ENCODE peak calls at places on chromosomes 5 and 9, in six cellular contexts. S is fibroblast of lung, E is testis, L is thyroid gland, Q is pancreas, O is tibial artery. M is an unnamed sample.

GRCh38 chr9:12414514-12414913 is 278.7 kb upstream of the TYRP1 start:
- DNase-seq in O (no peak), E (no peak), L (no peak), S (no peak), Q (no peak), M (no peak)

GRCh38 chr9:1253098-1253979 is 203.2 kb downstream of the DMRT2 start:
- DNase-seq in O (no peak), Q (no peak), S (no peak), L (no peak), E (no peak), M (no peak)

GRCh38 chr9:34386656-34387055 is 10.0 kb upstream of the MYORG start:
- DNase-seq in L (no peak), O (no peak), E (no peak), Q (no peak), S (no peak), M (no peak)

GRCh38 chr5:40680741-40681350 is 1.1 kb downstream of the PTGER4 start:
- DNase-seq in S (no peak), Q (peak; percentile 14), O (no peak), E (peak; percentile 22), L (no peak), M (no peak)

GRCh38 chr5:150616024-150616470 is 24.4 kb upstream of the SYNPO start:
- DNase-seq in E (peak; percentile 74), S (peak; percentile 37), O (no peak), L (peak; percentile 57), Q (peak; percentile 85), M (no peak)

GRCh38 chr5:132653716-132654115 is 4.3 kb upstream of the IL13 start:
- DNase-seq in E (no peak), O (no peak), L (no peak), Q (no peak), S (no peak), M (peak; percentile 28)

GRCh38 chr5:52808316-52808901 is 20.7 kb downstream of the ITGA1 start:
- DNase-seq in S (peak; percentile 66), Q (no peak), E (no peak), O (no peak), L (no peak), M (no peak)

GRCh38 chr5:108093186-108093585 is 288.7 kb downstream of the FBXL17 start:
- DNase-seq in S (peak; percentile 32), E (no peak), L (no peak), O (no peak), Q (no peak), M (no peak)

GRCh38 chr5:120007619-120008018 is 378.3 kb downstream of the FAM170A start:
- DNase-seq in E (no peak), Q (no peak), S (no peak), L (no peak), O (no peak), M (no peak)

GRCh38 chr5:81842795-81843377 is 92.0 kb upstream of the SSBP2 start:
- DNase-seq in S (no peak), O (no peak), L (no peak), Q (peak; percentile 55), E (no peak), M (no peak)

GRCh38 chr5:180436936-180437335 is 57.2 kb upstream of the CNOT6 start:
- DNase-seq in L (no peak), Q (no peak), O (peak; percentile 52), S (no peak), E (no peak), M (no peak)

GRCh38 chr5:34503379-34504346 is 152.5 kb upstream of the RAI14 start:
- DNase-seq in L (no peak), O (no peak), S (peak; percentile 70), Q (no peak), E (no peak), M (no peak)

GRCh38 chr5:128172102-128172501 is 88.5 kb downstream of the SLC12A2 start:
- DNase-seq in L (no peak), O (no peak), E (no peak), Q (no peak), S (no peak), M (no peak)

GRCh38 chr9:27336829-27337228 is 39.9 kb upstream of the EQTN start:
- DNase-seq in S (no peak), E (no peak), O (no peak), L (no peak), Q (no peak), M (no peak)

GRCh38 chr9:27329292-27329691 is 32.3 kb upstream of the EQTN start:
- DNase-seq in E (no peak), S (no peak), O (no peak), L (no peak), Q (no peak), M (no peak)

GRCh38 chr9:27331393-27331792 is 34.4 kb upstream of the EQTN start:
- DNase-seq in O (no peak), E (no peak), Q (no peak), L (no peak), S (no peak), M (no peak)

GRCh38 chr9:27335088-27335487 is 38.1 kb upstream of the EQTN start:
- DNase-seq in S (no peak), Q (no peak), E (no peak), O (no peak), L (no peak), M (no peak)

DNA sequence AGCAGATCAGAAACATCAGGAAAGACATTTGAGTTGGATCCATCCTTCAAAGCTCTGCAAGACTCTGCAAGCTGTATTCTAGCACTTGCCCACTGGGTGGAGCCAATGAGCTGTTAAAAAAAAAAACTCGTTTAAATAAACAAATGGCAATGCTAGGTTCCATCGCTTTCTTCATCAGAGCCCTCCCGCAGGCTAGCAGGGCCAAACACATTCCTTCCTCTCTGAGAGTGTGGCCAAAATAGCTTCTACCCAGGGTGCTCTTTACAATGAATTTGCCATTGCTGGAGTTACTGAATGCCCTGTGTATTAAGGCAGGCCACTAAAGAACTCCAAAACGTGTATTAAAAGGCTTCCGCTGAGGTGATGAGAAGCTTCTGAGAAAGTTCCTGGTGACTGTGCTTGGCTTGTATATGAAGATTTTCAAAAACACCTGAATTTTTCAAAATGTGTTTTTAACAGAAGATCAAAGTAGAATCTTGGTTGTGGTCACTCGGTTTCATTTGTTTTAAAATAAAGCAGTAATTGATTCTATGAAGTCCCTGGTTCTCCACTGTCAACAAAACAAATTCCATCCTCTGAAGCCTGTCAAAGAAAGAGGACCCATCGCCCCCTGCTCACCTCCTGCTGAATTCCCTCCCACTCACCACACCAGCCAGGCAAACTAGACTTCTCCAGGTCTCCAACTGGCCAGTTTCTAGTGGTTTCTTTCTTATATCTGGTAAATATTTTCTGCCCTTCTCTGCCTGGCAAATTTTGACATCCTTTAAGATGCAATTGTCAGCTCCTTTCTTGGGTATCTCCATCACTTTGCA is 36.5 kb upstream of the EQTN start:
- DNase-seq in Q (peak; percentile 36), O (peak; percentile 84), L (peak; percentile 71), E (peak; percentile 77), S (peak; percentile 57), M (peak; percentile 66)
- TF ChIP-seq CTCF in Q (peak; percentile 84), O (peak; percentile 91), L (peak; percentile 87), E (peak; percentile 82), S (peak; percentile 88), M (peak; percentile 77)

GRCh38 chr5:146001544-146002185 is 65.3 kb downstream of the SH3RF2 start:
- DNase-seq in Q (no peak), O (no peak), E (no peak), L (no peak), S (peak; percentile 50), M (no peak)
- H3K9me3 ChIP-seq in Q (no peaks in the 10 kb centered on the region), O (no peaks in the 10 kb centered on the region), E (no peaks in the 10 kb centered on the region), L (no peaks in the 10 kb centered on the region), S (no peaks in the 10 kb centered on the region), M (no peaks in the 10 kb centered on the region)

DNA sequence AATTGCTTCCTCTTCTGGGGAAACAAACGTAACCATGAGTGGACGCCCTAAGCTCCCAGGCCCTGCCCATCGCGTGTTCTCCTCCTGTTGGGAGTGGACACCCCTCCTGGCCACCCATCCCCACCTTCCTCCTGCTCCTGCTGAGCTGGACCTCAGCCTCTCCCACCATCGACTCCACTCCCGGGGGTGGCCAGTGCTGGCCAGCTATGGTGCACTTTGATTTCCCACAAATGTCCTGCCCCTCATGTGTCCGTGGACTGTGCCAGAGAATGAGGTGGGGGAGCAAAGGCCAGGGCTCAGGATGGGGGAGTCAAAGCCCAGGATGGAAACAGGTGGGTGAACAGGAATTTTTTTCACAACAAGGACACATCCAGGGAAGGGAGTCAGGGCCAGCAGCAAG is 62.8 kb downstream of the MED10 start:
- DNase-seq in L (no peak), S (no peak), E (no peak), Q (no peak), O (no peak), M (no peak)
- H3K27me3 ChIP-seq in L (no peaks in the 10 kb centered on the region), S (no peaks in the 10 kb centered on the region), E (no peaks in the 10 kb centered on the region), Q (no peaks in the 10 kb centered on the region), O (no peaks in the 10 kb centered on the region), M (no peaks in the 10 kb centered on the region)

GRCh38 chr5:92887254-92887653 is 693.8 kb downstream of the NR2F1-AS1 start:
- DNase-seq in S (no peak), O (no peak), E (no peak), Q (no peak), L (no peak), M (no peak)

GRCh38 chr5:92884464-92884863 is 696.6 kb downstream of the NR2F1-AS1 start:
- DNase-seq in O (no peak), L (no peak), Q (no peak), E (no peak), S (no peak), M (no peak)

GRCh38 chr5:92889140-92889539 is 691.9 kb downstream of the NR2F1-AS1 start:
- DNase-seq in L (no peak), O (no peak), E (no peak), S (no peak), Q (no peak), M (no peak)

GRCh38 chr5:92886751-92887150 is 694.3 kb downstream of the NR2F1-AS1 start:
- DNase-seq in L (no peak), O (no peak), S (no peak), E (no peak), Q (no peak), M (no peak)

GRCh38 chr5:92885950-92886349 is 695.1 kb downstream of the NR2F1-AS1 start:
- DNase-seq in Q (no peak), S (no peak), E (peak; percentile 44), O (no peak), L (no peak), M (peak; percentile 40)
- TF ChIP-seq CTCF in Q (no peak), S (no peak), E (no peak), O (no peak), L (no peak), M (no peak)

GRCh38 chr9:96769989-96770388 is 7.9 kb downstream of the ZNF510 start:
- DNase-seq in Q (no peak), S (no peak), O (no peak), L (no peak), E (no peak), M (no peak)
- H3K9me3 ChIP-seq in Q (no peaks in the 10 kb centered on the region), S (no peaks in the 10 kb centered on the region), O (peaks cover 47% of the 10 kb centered on the region), L (no peaks in the 10 kb centered on the region), E (no peaks in the 10 kb centered on the region), M (peaks cover 35% of the 10 kb centered on the region)